ENCODE peak calls at places on chromosomes 16 and 17, in six cellular contexts. Q is CD8-positive, alpha-beta T cell; F is AG10803; G is body of pancreas; D is Jurkat, Clone E6-1; B is RWPE2. T is an unnamed sample.

GRCh38 chr16:979859-980594 is 1.5 kb upstream of the SOX8 start:
- DNase-seq in Q (no peak), F (no peak), G (no peak), D (no peak), B (no peak), T (no peak)

GRCh38 chr17:40106760-40107265 is 6.4 kb upstream of the NR1D1 start:
- DNase-seq in Q (no peak), F (no peak), G (no peak), D (no peak), B (no peak), T (no peak)

GRCh38 chr17:44568311-44568710 is 11.0 kb downstream of the FZD2 start:
- DNase-seq in Q (no peak), F (no peak), G (no peak), D (no peak), B (no peak), T (no peak)

GRCh38 chr16:85935957-85936760 is 37.2 kb downstream of the IRF8 start:
- DNase-seq in Q (peak; percentile 81), F (no peak), G (peak; percentile 30), D (peak; percentile 80), B (no peak), T (peak; percentile 57)

GRCh38 chr17:71649986-71650385 is 470.8 kb upstream of the SOX9 start:
- DNase-seq in Q (no peak), F (peak; percentile 34), G (no peak), D (no peak), B (no peak), T (no peak)

GRCh38 chr17:73648974-73649373 is 4.7 kb upstream of the SDK2 start:
- DNase-seq in Q (no peak), F (no peak), G (no peak), D (no peak), B (no peak), T (no peak)

GRCh38 chr17:76683011-76683755 is 27.6 kb downstream of the MXRA7 start:
- DNase-seq in Q (no peak), F (no peak), G (no peak), D (no peak), B (no peak), T (no peak)

GRCh38 chr17:42723636-42724035 is 21.2 kb downstream of the EZH1 start:
- DNase-seq in Q (no peak), F (no peak), G (no peak), D (no peak), B (no peak), T (no peak)

GRCh38 chr16:84761448-84762368 is 58.1 kb upstream of the CRISPLD2 start:
- DNase-seq in Q (no peak), F (peak; percentile 18), G (no peak), D (no peak), B (no peak), T (no peak)

GRCh38 chr17:63185420-63185819 is 219.4 kb downstream of the TANC2 start:
- DNase-seq in Q (no peak), F (peak; percentile 59), G (no peak), D (no peak), B (no peak), T (no peak)

GRCh38 chr16:56776562-56776961 is 46.6 kb downstream of the NUP93 start:
- DNase-seq in Q (no peak), F (peak; percentile 82), G (peak; percentile 58), D (no peak), B (no peak), T (no peak)

GRCh38 chr16:24540575-24541240 is 1.3 kb downstream of the RBBP6 start:
- DNase-seq in Q (no peak), F (peak; percentile 9), G (peak; percentile 11), D (no peak), B (no peak), T (peak; percentile 43)

GRCh38 chr17:16282522-16282921 is 65.5 kb downstream of the PIGL start:
- DNase-seq in Q (no peak), F (peak; percentile 89), G (no peak), D (no peak), B (no peak), T (no peak)

GRCh38 chr16:89017956-89018604 is 41.1 kb upstream of the CBFA2T3 start:
- DNase-seq in Q (no peak), F (peak; percentile 64), G (no peak), D (no peak), B (peak; percentile 33), T (no peak)
- H3K4me3 ChIP-seq in Q (no peak overlapping the region), F (peak overlapping the region; percentile 48), G (no peak overlapping the region), D (no peak overlapping the region), B (no peak overlapping the region), T (no peak overlapping the region)

GRCh38 chr17:82031885-82032627 is 578 bp downstream of the RAC3 start:
- DNase-seq in Q (no peak), F (no peak), G (peak; percentile 60), D (no peak), B (no peak), T (peak; percentile 74)
- H3K4me3 ChIP-seq in Q (no peak overlapping the region), F (peak overlapping the region; percentile 33), G (no peak overlapping the region), D (peak overlapping the region; percentile 41), B (peak overlapping the region; percentile 46), T (no peak overlapping the region)

DNA sequence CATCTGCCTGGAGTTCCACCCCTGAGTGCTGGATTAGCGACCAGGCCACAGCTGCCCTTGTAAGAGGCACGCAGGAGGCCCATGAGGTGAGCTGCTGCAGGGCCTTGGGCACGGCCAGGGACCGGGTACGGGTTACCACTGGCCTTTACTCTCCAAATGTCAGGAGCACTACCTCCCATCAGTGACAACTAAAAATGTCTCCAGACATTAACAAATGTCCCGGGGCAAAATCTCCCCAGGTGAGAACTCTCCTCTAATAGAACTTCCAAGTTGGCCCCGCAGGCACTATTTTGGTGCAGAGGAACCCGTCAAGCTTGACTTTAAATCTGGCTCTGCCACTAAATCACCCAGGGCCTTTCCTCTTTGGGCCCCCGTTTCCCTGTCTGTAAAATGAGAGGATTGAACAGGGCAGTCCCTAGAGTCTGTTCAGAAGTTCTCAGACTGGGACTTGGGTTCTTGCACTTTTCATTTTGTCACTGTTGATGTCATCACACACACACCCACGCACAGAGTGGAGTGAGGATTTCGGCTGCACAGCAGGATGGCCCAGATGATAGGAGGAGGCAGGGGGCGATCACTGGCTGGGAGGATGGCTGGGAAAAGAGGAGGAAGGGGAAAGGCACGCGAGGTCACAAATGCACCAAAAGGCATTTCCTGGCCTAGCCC is 24.5 kb upstream of the MAPT start:
- DNase-seq in Q (no peak), F (no peak), G (no peak), D (no peak), B (no peak), T (no peak)
- H3K4me3 ChIP-seq in Q (no peak overlapping the region), F (no peak overlapping the region), G (no peak overlapping the region), D (no peak overlapping the region), B (no peak overlapping the region), T (no peak overlapping the region)

DNA sequence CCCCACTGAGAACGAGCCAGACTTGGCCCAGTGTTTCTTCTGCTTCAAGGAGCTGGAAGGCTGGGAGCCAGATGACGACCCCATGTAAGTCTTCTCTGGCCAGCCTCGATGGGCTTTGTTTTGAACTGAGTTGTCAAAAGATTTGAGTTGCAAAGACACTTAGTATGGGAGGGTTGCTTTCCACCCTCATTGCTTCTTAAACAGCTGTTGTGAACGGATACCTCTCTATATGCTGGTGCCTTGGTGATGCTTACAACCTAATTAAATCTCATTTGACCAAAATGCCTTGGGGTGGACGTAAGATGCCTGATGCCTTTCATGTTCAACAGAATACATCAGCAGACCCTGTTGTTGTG is 631 bp downstream of the BIRC5 start:
- DNase-seq in Q (no peak), F (no peak), G (no peak), D (no peak), B (no peak), T (no peak)
- H3K4me3 ChIP-seq in Q (peak overlapping the region; percentile 52), F (peak overlapping the region; percentile 75), G (no peak overlapping the region), D (peak overlapping the region; percentile 97), B (peak overlapping the region; percentile 84), T (peak overlapping the region; percentile 68)

GRCh38 chr17:65058151-65058550 is 1.6 kb upstream of the GNA13 start:
- DNase-seq in Q (no peak), F (no peak), G (no peak), D (no peak), B (no peak), T (no peak)

GRCh38 chr17:65058615-65059014 is 2.1 kb upstream of the GNA13 start:
- DNase-seq in Q (no peak), F (no peak), G (no peak), D (no peak), B (peak; percentile 79), T (no peak)

GRCh38 chr17:65055280-65055707 is 1.2 kb downstream of the GNA13 start:
- DNase-seq in Q (no peak), F (no peak), G (no peak), D (peak; percentile 11), B (no peak), T (no peak)

GRCh38 chr17:65055708-65056638 is 567 bp downstream of the GNA13 start:
- DNase-seq in Q (peak; percentile 77), F (peak; percentile 41), G (peak; percentile 69), D (no peak), B (no peak), T (peak; percentile 56)

GRCh38 chr17:65057520-65058075 is 1.1 kb upstream of the GNA13 start:
- DNase-seq in Q (no peak), F (no peak), G (peak; percentile 64), D (no peak), B (no peak), T (no peak)
- H3K4me3 ChIP-seq in Q (peak overlapping the region; percentile 94), F (peak overlapping the region; percentile 71), G (no peak overlapping the region), D (peak overlapping the region; percentile 81), B (peak overlapping the region; percentile 61), T (no peak overlapping the region)

GRCh38 chr16:9081183-9081582 is 10.3 kb upstream of the HAPSTR1 start:
- DNase-seq in Q (no peak), F (no peak), G (no peak), D (no peak), B (no peak), T (no peak)

GRCh38 chr16:9081843-9082242 is 9.6 kb upstream of the HAPSTR1 start:
- DNase-seq in Q (no peak), F (no peak), G (no peak), D (no peak), B (no peak), T (no peak)

GRCh38 chr16:9077001-9077809 is 14.2 kb upstream of the HAPSTR1 start:
- DNase-seq in Q (no peak), F (peak; percentile 74), G (no peak), D (no peak), B (no peak), T (no peak)

GRCh38 chr16:9079430-9079812 is 12.0 kb upstream of the HAPSTR1 start:
- DNase-seq in Q (no peak), F (no peak), G (no peak), D (no peak), B (no peak), T (no peak)

DNA sequence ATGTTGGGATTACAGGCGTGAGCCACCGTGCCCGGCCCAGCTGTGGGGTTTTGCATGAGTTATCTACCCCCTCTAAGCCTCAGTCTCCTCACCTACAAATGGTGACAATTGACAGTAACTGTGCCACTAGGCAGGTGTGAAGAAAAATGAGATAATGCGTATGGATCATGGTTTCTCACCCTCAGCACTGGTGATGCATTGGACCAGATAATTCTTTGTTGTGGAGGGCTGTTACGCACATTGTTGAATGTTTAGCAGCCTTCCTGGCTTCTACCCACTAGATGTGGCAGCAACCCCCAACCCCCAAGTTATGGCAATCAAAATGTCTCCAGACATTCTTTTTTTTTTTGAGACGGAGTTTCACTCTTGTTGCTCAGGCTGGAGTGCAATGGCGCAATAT is 9.0 kb upstream of the HAPSTR1 start:
- DNase-seq in Q (no peak), F (no peak), G (no peak), D (no peak), B (no peak), T (no peak)
- H3K4me3 ChIP-seq in Q (no peak overlapping the region), F (no peak overlapping the region), G (no peak overlapping the region), D (no peak overlapping the region), B (no peak overlapping the region), T (no peak overlapping the region)

GRCh38 chr16:53519417-53520091 is 16.5 kb upstream of the AKTIP start:
- DNase-seq in Q (no peak), F (no peak), G (no peak), D (no peak), B (no peak), T (no peak)
- H3K4me3 ChIP-seq in Q (peak overlapping the region; percentile 26), F (no peak overlapping the region), G (no peak overlapping the region), D (peak overlapping the region; percentile 25), B (no peak overlapping the region), T (no peak overlapping the region)

T was measured in small intestine.